ENCODE peak calls at places on chromosomes 13 and 19, in four cellular contexts. One of them, this sample, is unnamed.

GRCh38 chr19:21117041-21117907 is 24.6 kb upstream of the ZNF431 start:
- DNase-seq in stomach: no peak
- DNase-seq in AG09309: no peak
- DNase-seq in breast epithelium: no peak
- DNase-seq in this sample: peak

GRCh38 chr19:6185093-6185824 is 49.8 kb downstream of the ACSBG2 start:
- DNase-seq in stomach: no peak
- DNase-seq in AG09309: no peak
- DNase-seq in breast epithelium: no peak
- DNase-seq in this sample: no peak

GRCh38 chr13:56039992-56040391 is 1100.7 kb upstream of the PRR20A start:
- DNase-seq in stomach: no peak
- DNase-seq in AG09309: no peak
- DNase-seq in breast epithelium: no peak
- DNase-seq in this sample: no peak

GRCh38 chr13:77599351-77599750 is 63.8 kb downstream of the SCEL start:
- DNase-seq in stomach: no peak
- DNase-seq in AG09309: no peak
- DNase-seq in breast epithelium: no peak
- DNase-seq in this sample: no peak

GRCh38 chr13:21529102-21529893 is 70.2 kb upstream of the ZDHHC20 start:
- DNase-seq in stomach: no peak
- DNase-seq in AG09309: no peak
- DNase-seq in breast epithelium: no peak
- DNase-seq in this sample: no peak

GRCh38 chr19:54436031-54436523 is 12.9 kb upstream of the LENG8 start:
- DNase-seq in stomach: no peak
- DNase-seq in AG09309: no peak
- DNase-seq in breast epithelium: no peak
- DNase-seq in this sample: no peak

GRCh38 chr13:104586010-104586746 is 1520.0 kb upstream of the SLC10A2 start:
- DNase-seq in stomach: no peak
- DNase-seq in AG09309: no peak
- DNase-seq in breast epithelium: no peak
- DNase-seq in this sample: peak

GRCh38 chr19:2145831-2146241 is 5.5 kb downstream of the AP3D1 start:
- DNase-seq in stomach: no peak
- DNase-seq in AG09309: no peak
- DNase-seq in breast epithelium: no peak
- DNase-seq in this sample: no peak

GRCh38 chr19:14612657-14613056 is 29.8 kb downstream of the CLEC17A start:
- DNase-seq in stomach: no peak
- DNase-seq in AG09309: no peak
- DNase-seq in breast epithelium: no peak
- DNase-seq in this sample: no peak

GRCh38 chr13:49256841-49257240 is 9.1 kb downstream of the CDADC1 start:
- DNase-seq in stomach: no peak
- DNase-seq in AG09309: no peak
- DNase-seq in breast epithelium: no peak
- DNase-seq in this sample: no peak

GRCh38 chr19:8500158-8500557 is 2.3 kb downstream of the PRAM1 start:
- DNase-seq in stomach: no peak
- DNase-seq in AG09309: no peak
- DNase-seq in breast epithelium: no peak
- DNase-seq in this sample: no peak

GRCh38 chr13:27476943-27477681 is 26.7 kb upstream of the MTIF3 start:
- DNase-seq in stomach: peak
- DNase-seq in AG09309: no peak
- DNase-seq in breast epithelium: peak
- DNase-seq in this sample: peak

GRCh38 chr19:50793558-50794065 is 3.4 kb downstream of the ACP4 start:
- DNase-seq in stomach: no peak
- DNase-seq in AG09309: no peak
- DNase-seq in breast epithelium: no peak
- DNase-seq in this sample: no peak

GRCh38 chr13:38044067-38044466 is 174.5 kb upstream of the TRPC4 start:
- DNase-seq in stomach: no peak
- DNase-seq in AG09309: no peak
- DNase-seq in breast epithelium: no peak
- DNase-seq in this sample: no peak

GRCh38 chr19:17829855-17830566 is 8.7 kb upstream of the INSL3 start:
- DNase-seq in stomach: no peak
- DNase-seq in AG09309: no peak
- DNase-seq in breast epithelium: no peak
- DNase-seq in this sample: peak

GRCh38 chr13:86741762-86742285 is 929.3 kb upstream of the SLITRK5 start:
- DNase-seq in stomach: no peak
- DNase-seq in AG09309: no peak
- DNase-seq in breast epithelium: no peak
- DNase-seq in this sample: no peak
- TF ChIP-seq CTCF in stomach: no peak
- TF ChIP-seq CTCF in AG09309: no peak
- TF ChIP-seq CTCF in breast epithelium: no peak
- TF ChIP-seq CTCF in this sample: no peak

DNA sequence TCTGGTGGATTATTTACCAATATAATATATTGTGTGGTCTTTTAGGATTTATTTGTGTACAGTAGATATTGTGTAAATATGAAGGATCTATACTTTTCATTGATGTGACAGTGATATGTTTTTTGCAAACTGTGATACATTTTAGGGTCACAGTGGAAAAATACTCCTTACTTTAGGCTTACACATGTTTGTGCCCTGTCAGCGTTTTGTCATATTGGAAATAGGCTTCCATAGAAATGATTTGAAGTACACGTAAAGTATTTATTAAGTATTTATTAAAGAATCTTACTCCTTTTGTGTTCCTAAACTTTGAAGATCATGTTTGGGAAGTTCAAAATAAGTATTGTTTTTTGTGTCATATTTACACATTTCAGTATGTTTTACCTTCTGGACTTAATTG is 5.0 kb downstream of the ZNF808 start:
- DNase-seq in stomach: no peak
- DNase-seq in AG09309: no peak
- DNase-seq in breast epithelium: no peak
- DNase-seq in this sample: no peak
- H3K4me3 ChIP-seq in stomach: no peak
- H3K4me3 ChIP-seq in AG09309: no peak
- H3K4me3 ChIP-seq in breast epithelium: no peak
- H3K4me3 ChIP-seq in this sample: no peak

GRCh38 chr13:114108894-114109293 is 23.5 kb downstream of the RASA3 start:
- DNase-seq in stomach: no peak
- DNase-seq in AG09309: no peak
- DNase-seq in breast epithelium: peak
- DNase-seq in this sample: no peak

GRCh38 chr13:114109646-114110045 is 22.8 kb downstream of the RASA3 start:
- DNase-seq in stomach: no peak
- DNase-seq in AG09309: no peak
- DNase-seq in breast epithelium: peak
- DNase-seq in this sample: no peak

GRCh38 chr13:114111577-114111976 is 20.8 kb downstream of the RASA3 start:
- DNase-seq in stomach: no peak
- DNase-seq in AG09309: no peak
- DNase-seq in breast epithelium: no peak
- DNase-seq in this sample: no peak

GRCh38 chr13:114108141-114108761 is 24.2 kb downstream of the RASA3 start:
- DNase-seq in stomach: no peak
- DNase-seq in AG09309: no peak
- DNase-seq in breast epithelium: peak
- DNase-seq in this sample: no peak

DNA sequence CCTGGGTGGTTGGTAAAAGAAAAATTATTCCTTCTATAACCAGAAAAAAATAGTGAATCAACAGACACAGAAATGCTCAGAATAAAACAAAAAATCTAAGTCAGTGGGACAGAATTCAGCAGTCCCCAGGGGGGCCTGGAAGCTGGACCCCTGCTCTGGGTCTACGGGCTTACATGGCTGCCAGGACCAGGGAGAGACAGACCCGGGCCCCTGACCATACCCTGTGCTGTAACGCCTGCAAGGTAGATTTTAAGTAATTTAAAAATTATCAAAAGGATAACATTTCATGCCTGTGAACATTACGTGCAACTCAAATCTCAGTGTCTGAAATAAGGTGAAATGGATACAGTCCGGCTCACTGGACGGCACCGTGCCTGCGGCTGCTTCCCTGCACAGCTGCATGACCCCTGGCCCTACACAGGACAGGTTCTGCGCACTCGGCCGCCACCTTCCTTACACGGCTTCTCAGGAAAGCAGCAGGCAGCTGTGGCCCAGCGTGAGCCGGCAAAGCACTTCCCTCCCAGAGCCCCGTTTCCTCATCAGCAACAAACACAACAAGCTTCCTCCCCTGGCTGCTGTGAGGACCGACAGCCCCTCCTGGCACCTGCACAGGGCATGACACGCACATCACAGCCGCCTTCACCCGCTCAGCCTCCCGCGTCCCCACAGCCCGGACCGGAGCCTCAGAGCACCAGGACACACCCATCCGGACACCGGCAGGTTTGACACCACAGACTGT is 22.2 kb downstream of the RASA3 start:
- DNase-seq in stomach: peak
- DNase-seq in AG09309: no peak
- DNase-seq in breast epithelium: peak
- DNase-seq in this sample: no peak
- TF ChIP-seq CTCF in stomach: no peak
- TF ChIP-seq CTCF in AG09309: no peak
- TF ChIP-seq CTCF in breast epithelium: no peak
- TF ChIP-seq CTCF in this sample: no peak

GRCh38 chr13:112845511-112846144 is 123.4 kb upstream of the MCF2L start:
- DNase-seq in stomach: no peak
- DNase-seq in AG09309: no peak
- DNase-seq in breast epithelium: no peak
- DNase-seq in this sample: no peak
- H3K4me3 ChIP-seq in stomach: no peak
- H3K4me3 ChIP-seq in AG09309: no peak
- H3K4me3 ChIP-seq in breast epithelium: no peak
- H3K4me3 ChIP-seq in this sample: no peak

GRCh38 chr19:46065486-46065885 is 24.7 kb upstream of the IGFL4 start:
- DNase-seq in stomach: no peak
- DNase-seq in AG09309: peak
- DNase-seq in breast epithelium: peak
- DNase-seq in this sample: peak
- TF ChIP-seq CTCF in stomach: no peak
- TF ChIP-seq CTCF in AG09309: no peak
- TF ChIP-seq CTCF in breast epithelium: no peak
- TF ChIP-seq CTCF in this sample: no peak

GRCh38 chr19:45601524-45602522 is at the start of gene GPR4:
- DNase-seq in stomach: no peak
- DNase-seq in AG09309: no peak
- DNase-seq in breast epithelium: no peak
- DNase-seq in this sample: no peak
- H3K4me3 ChIP-seq in stomach: peak
- H3K4me3 ChIP-seq in AG09309: no peak
- H3K4me3 ChIP-seq in breast epithelium: peak
- H3K4me3 ChIP-seq in this sample: no peak

GRCh38 chr13:54511356-54511755 is 1482.7 kb downstream of the OLFM4 start:
- DNase-seq in stomach: no peak
- DNase-seq in AG09309: no peak
- DNase-seq in breast epithelium: no peak
- DNase-seq in this sample: no peak
- TF ChIP-seq CTCF in stomach: no peak
- TF ChIP-seq CTCF in AG09309: no peak
- TF ChIP-seq CTCF in breast epithelium: no peak
- TF ChIP-seq CTCF in this sample: no peak

This sample was measured in epithelial cell of esophagus.